ENCODE peak calls at places on chromosome 9, in nine cellular contexts. W, V, I, B, T, F, X, J and Y are unnamed samples.

GRCh38 chr9:121807069-121807917 is 155.9 kb downstream of the DAB2IP start:
- DNase-seq in W (no peak), V (no peak), I (no peak), B (no peak), T (no peak), F (peak; percentile 54), X (no peak), J (no peak), Y (no peak)

GRCh38 chr9:94606641-94607339 is 13.2 kb upstream of the FBP2 start:
- DNase-seq in W (no peak), V (no peak), I (no peak), B (no peak), T (no peak), F (no peak), X (no peak), J (no peak), Y (no peak)

GRCh38 chr9:34701023-34701768 is 8.7 kb downstream of the CCL21 start:
- DNase-seq in W (peak; percentile 60), V (no peak), I (no peak), B (no peak), T (peak; percentile 84), F (peak; percentile 89), X (peak; percentile 90), J (peak; percentile 72), Y (peak; percentile 7)

GRCh38 chr9:4306788-4307144 is 6.9 kb upstream of the GLIS3 start:
- DNase-seq in W (no peak), V (no peak), I (no peak), B (no peak), T (no peak), F (no peak), X (no peak), J (no peak), Y (no peak)

GRCh38 chr9:89839427-89839826 is 234.6 kb downstream of the GADD45G start:
- DNase-seq in W (no peak), V (no peak), I (no peak), B (no peak), T (no peak), F (no peak), X (no peak), J (no peak), Y (no peak)

GRCh38 chr9:134053941-134054761 is 13.7 kb downstream of the BRD3 start:
- DNase-seq in W (no peak), V (no peak), I (no peak), B (no peak), T (peak; percentile 59), F (no peak), X (no peak), J (no peak), Y (no peak)

GRCh38 chr9:116812231-116813028 is 125.3 kb downstream of the TRIM32 start:
- DNase-seq in W (no peak), V (no peak), I (no peak), B (no peak), T (no peak), F (no peak), X (no peak), J (no peak), Y (no peak)

GRCh38 chr9:88339322-88339721 is 48.9 kb upstream of the SPIN1 start:
- DNase-seq in W (no peak), V (no peak), I (no peak), B (no peak), T (no peak), F (no peak), X (no peak), J (no peak), Y (no peak)

GRCh38 chr9:117448066-117448465 is 33.2 kb upstream of the ASTN2 start:
- DNase-seq in W (no peak), V (no peak), I (no peak), B (no peak), T (no peak), F (no peak), X (no peak), J (no peak), Y (no peak)

GRCh38 chr9:71741841-71742648 is 26.3 kb downstream of the CEMIP2 start:
- DNase-seq in W (no peak), V (no peak), I (no peak), B (no peak), T (no peak), F (no peak), X (no peak), J (no peak), Y (no peak)

GRCh38 chr9:124657526-124657925 is 113.6 kb downstream of the NR6A1 start:
- DNase-seq in W (no peak), V (no peak), I (no peak), B (no peak), T (no peak), F (no peak), X (no peak), J (no peak), Y (no peak)

GRCh38 chr9:114223564-114224246 is 68.4 kb downstream of the COL27A1 start:
- DNase-seq in W (no peak), V (no peak), I (peak; percentile 41), B (no peak), T (no peak), F (no peak), X (no peak), J (no peak), Y (no peak)

GRCh38 chr9:76891874-76892273 is 14.0 kb downstream of the PRUNE2 start:
- DNase-seq in W (no peak), V (no peak), I (no peak), B (no peak), T (no peak), F (no peak), X (no peak), J (no peak), Y (no peak)

GRCh38 chr9:18451409-18451808 is 22.5 kb upstream of the ADAMTSL1 start:
- DNase-seq in W (no peak), V (peak; percentile 52), I (no peak), B (no peak), T (no peak), F (no peak), X (no peak), J (no peak), Y (no peak)

GRCh38 chr9:35914307-35914807 is 5.1 kb downstream of the SPAAR start:
- DNase-seq in W (no peak), V (no peak), I (no peak), B (no peak), T (no peak), F (peak; percentile 72), X (no peak), J (no peak), Y (no peak)

GRCh38 chr9:109252291-109252690 is 68.6 kb downstream of the EPB41L4B start:
- DNase-seq in W (no peak), V (no peak), I (no peak), B (no peak), T (no peak), F (no peak), X (no peak), J (no peak), Y (no peak)

GRCh38 chr9:34190996-34191892 is 12.4 kb downstream of the UBAP1 start:
- DNase-seq in W (no peak), V (no peak), I (no peak), B (no peak), T (no peak), F (no peak), X (peak; percentile 1), J (no peak), Y (no peak)

GRCh38 chr9:32884482-32884881 is 101.1 kb downstream of the TMEM215 start:
- DNase-seq in W (no peak), V (no peak), I (no peak), B (no peak), T (no peak), F (no peak), X (no peak), J (no peak), Y (no peak)

GRCh38 chr9:131126059-131126426 is 657 bp downstream of the NUP214 start:
- DNase-seq in W (no peak), V (no peak), I (no peak), B (no peak), T (no peak), F (no peak), X (no peak), J (no peak), Y (no peak)

GRCh38 chr9:13513710-13514444 is 234.4 kb upstream of the MPDZ start:
- DNase-seq in W (peak; percentile 22), V (no peak), I (no peak), B (no peak), T (no peak), F (no peak), X (no peak), J (no peak), Y (peak; percentile 21)

GRCh38 chr9:76716270-76716669 is 48.0 kb upstream of the PCA3 start:
- DNase-seq in W (no peak), V (no peak), I (no peak), B (no peak), T (no peak), F (no peak), X (no peak), J (no peak), Y (no peak)

GRCh38 chr9:114594136-114594535 is 6.6 kb downstream of the ATP6V1G1 start:
- DNase-seq in W (no peak), V (no peak), I (no peak), B (no peak), T (no peak), F (no peak), X (no peak), J (no peak), Y (no peak)

GRCh38 chr9:68560131-68560844 is 19.6 kb upstream of the TMEM252 start:
- DNase-seq in W (no peak), V (no peak), I (no peak), B (no peak), T (no peak), F (peak; percentile 76), X (peak; percentile 77), J (peak; percentile 3), Y (no peak)

GRCh38 chr9:122197334-122197872 is 31.4 kb downstream of the LHX6 start:
- DNase-seq in W (peak; percentile 72), V (no peak), I (no peak), B (no peak), T (no peak), F (no peak), X (no peak), J (no peak), Y (peak; percentile 93)

GRCh38 chr9:89354471-89354870 is 36.2 kb downstream of the SECISBP2 start:
- DNase-seq in W (no peak), V (no peak), I (no peak), B (no peak), T (peak; percentile 36), F (no peak), X (no peak), J (no peak), Y (no peak)

GRCh38 chr9:96020822-96021615 is 145.5 kb downstream of the ERCC6L2 start:
- DNase-seq in W (no peak), V (no peak), I (no peak), B (peak; percentile 38), T (peak; percentile 73), F (peak; percentile 76), X (peak; percentile 76), J (peak; percentile 44), Y (no peak)

GRCh38 chr9:88741335-88741734 is 206.4 kb downstream of the NXNL2 start:
- DNase-seq in W (no peak), V (no peak), I (no peak), B (no peak), T (no peak), F (no peak), X (peak; percentile 46), J (no peak), Y (no peak)

GRCh38 chr9:93058357-93059096 is at the start of gene SUSD3:
- DNase-seq in W (no peak), V (no peak), I (no peak), B (no peak), T (peak; percentile 81), F (peak; percentile 86), X (peak; percentile 86), J (peak; percentile 62), Y (no peak)

GRCh38 chr9:111542497-111543254 is 17.7 kb downstream of the ZNF483 start:
- DNase-seq in W (no peak), V (no peak), I (no peak), B (no peak), T (no peak), F (no peak), X (no peak), J (no peak), Y (no peak)